ENCODE peak calls at places on chromosomes 3 and 15, in four cellular contexts. J is GM12878, C is HepG2, A is K562. R is an unnamed sample.

GRCh38 chr3:99319961-99320360 is 318.4 kb upstream of the COL8A1 start:
- DNase-seq in J (no peak), C (no peak), A (no peak), R (no peak)

GRCh38 chr3:39808467-39809180 is 785 bp upstream of the MYRIP start:
- DNase-seq in J (no peak), C (peak), A (no peak), R (no peak)

GRCh38 chr15:43912991-43913927 is 86.5 kb downstream of the WDR76 start:
- DNase-seq in J (no peak), C (peak), A (no peak), R (peak)

GRCh38 chr3:187976361-187976900 is 177.5 kb upstream of the LPP start:
- DNase-seq in J (no peak), C (no peak), A (no peak), R (no peak)

GRCh38 chr3:111151438-111151837 is 79.8 kb downstream of the NECTIN3 start:
- DNase-seq in J (no peak), C (peak), A (no peak), R (no peak)

GRCh38 chr3:53044371-53045106 is 1.3 kb downstream of the SFMBT1 start:
- DNase-seq in J (no peak), C (no peak), A (no peak), R (peak)

GRCh38 chr3:122415104-122415744 is 638 bp downstream of the WDR5B start:
- DNase-seq in J (peak), C (peak), A (peak), R (peak)

GRCh38 chr3:171183042-171183441 is 156.5 kb upstream of the SLC2A2 start:
- DNase-seq in J (no peak), C (peak), A (peak), R (peak)

GRCh38 chr15:79970921-79971434 is at the start of gene BCL2A1:
- DNase-seq in J (peak), C (no peak), A (no peak), R (peak)

GRCh38 chr3:151003024-151003771 is 30.7 kb upstream of the CLRN1 start:
- DNase-seq in J (no peak), C (peak), A (no peak), R (no peak)

GRCh38 chr3:154765241-154765640 is 314.9 kb upstream of the MME start:
- DNase-seq in J (no peak), C (no peak), A (no peak), R (no peak)

GRCh38 chr15:89662893-89663673 is 7.8 kb upstream of the KIF7 start:
- DNase-seq in J (no peak), C (no peak), A (no peak), R (no peak)

GRCh38 chr3:186605561-186606545 is 7.0 kb upstream of the AHSG start:
- DNase-seq in J (no peak), C (peak), A (no peak), R (no peak)

GRCh38 chr3:46959169-46959515 is 17.4 kb downstream of the CCDC12 start:
- DNase-seq in J (no peak), C (no peak), A (no peak), R (no peak)

GRCh38 chr15:101176625-101177024 is 75.2 kb downstream of the CHSY1 start:
- DNase-seq in J (no peak), C (peak), A (no peak), R (peak)

GRCh38 chr3:78918361-78919020 is 849.3 kb downstream of the ROBO1 start:
- DNase-seq in J (peak), C (no peak), A (no peak), R (no peak)

GRCh38 chr15:85706779-85707518 is 87.8 kb downstream of the KLHL25 start:
- DNase-seq in J (peak), C (no peak), A (no peak), R (no peak)

GRCh38 chr3:156787926-156788663 is 38.1 kb upstream of the LEKR1 start:
- DNase-seq in J (no peak), C (no peak), A (peak), R (peak)

GRCh38 chr15:70062321-70062956 is 35.3 kb downstream of the TLE3 start:
- DNase-seq in J (no peak), C (no peak), A (no peak), R (no peak)

GRCh38 chr3:49841806-49842205 is 14.6 kb downstream of the TRAIP start:
- DNase-seq in J (no peak), C (no peak), A (no peak), R (no peak)

GRCh38 chr15:75731248-75732100 is 18.8 kb upstream of the CSPG4 start:
- DNase-seq in J (no peak), C (no peak), A (no peak), R (no peak)

GRCh38 chr3:10142707-10143560 is 1.4 kb downstream of the VHL start:
- DNase-seq in J (no peak), C (no peak), A (peak), R (peak)

GRCh38 chr3:157093096-157093495 is 66.9 kb downstream of the CCNL1 start:
- DNase-seq in J (peak), C (no peak), A (no peak), R (no peak)

GRCh38 chr3:78258798-78259197 is 1218.9 kb downstream of the ROBO2 start:
- DNase-seq in J (no peak), C (no peak), A (no peak), R (no peak)

GRCh38 chr3:4334548-4334947 is 31.4 kb downstream of the SETMAR start:
- DNase-seq in J (no peak), C (no peak), A (no peak), R (no peak)

GRCh38 chr3:16513141-16514020 is at the start of gene RFTN1:
- DNase-seq in J (no peak), C (no peak), A (no peak), R (no peak)

GRCh38 chr15:68644996-68645395 is 66.2 kb downstream of the CORO2B start:
- DNase-seq in J (no peak), C (no peak), A (no peak), R (no peak)

GRCh38 chr3:65351753-65352152 is 664.0 kb upstream of the ADAMTS9 start:
- DNase-seq in J (no peak), C (no peak), A (no peak), R (no peak)

GRCh38 chr15:66515901-66516322 is 10.8 kb downstream of the ZWILCH start:
- DNase-seq in J (no peak), C (no peak), A (no peak), R (no peak)

GRCh38 chr3:142853270-142854163 is 35.4 kb downstream of the PCOLCE2 start:
- DNase-seq in J (no peak), C (peak), A (no peak), R (peak)

GRCh38 chr15:40051616-40052415 is 12.8 kb upstream of the SRP14 start:
- DNase-seq in J (no peak), C (no peak), A (no peak), R (no peak)

DNA sequence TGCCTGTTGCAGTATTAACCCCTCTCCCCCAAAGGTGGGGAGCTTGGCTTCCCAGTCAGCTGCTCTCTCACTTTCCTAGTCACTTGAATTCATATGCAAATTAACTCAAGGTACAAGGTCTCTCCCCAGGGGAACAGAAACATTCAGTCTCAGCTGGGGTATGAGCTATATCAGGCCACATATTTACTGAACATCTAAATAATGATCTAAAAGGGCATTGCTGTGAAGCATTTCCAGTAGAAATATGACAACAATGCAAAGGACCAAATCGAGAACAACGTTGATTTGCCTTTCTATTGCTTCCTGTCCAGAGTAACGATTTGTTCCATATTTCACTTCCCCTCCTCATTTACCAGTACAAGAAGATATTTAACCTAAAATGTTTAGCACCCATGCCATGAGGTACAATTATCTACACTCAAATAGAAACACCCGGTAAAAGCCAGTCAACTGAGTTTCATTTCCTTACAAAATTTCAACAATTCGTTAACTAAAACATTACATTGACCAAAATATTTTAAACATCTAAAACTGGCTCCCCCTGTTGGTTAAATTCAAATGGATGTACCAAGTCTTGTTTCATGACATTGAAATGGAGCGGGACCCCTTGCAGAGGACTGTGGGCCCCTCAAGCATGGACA is 36.5 kb upstream of the KLHL6 start:
- DNase-seq in J (peak), C (no peak), A (peak), R (no peak)
- TF ChIP-seq POLR2AphosphoS2 in J (no peak), C (no peak), A (no peak), R (no peak)

DNA sequence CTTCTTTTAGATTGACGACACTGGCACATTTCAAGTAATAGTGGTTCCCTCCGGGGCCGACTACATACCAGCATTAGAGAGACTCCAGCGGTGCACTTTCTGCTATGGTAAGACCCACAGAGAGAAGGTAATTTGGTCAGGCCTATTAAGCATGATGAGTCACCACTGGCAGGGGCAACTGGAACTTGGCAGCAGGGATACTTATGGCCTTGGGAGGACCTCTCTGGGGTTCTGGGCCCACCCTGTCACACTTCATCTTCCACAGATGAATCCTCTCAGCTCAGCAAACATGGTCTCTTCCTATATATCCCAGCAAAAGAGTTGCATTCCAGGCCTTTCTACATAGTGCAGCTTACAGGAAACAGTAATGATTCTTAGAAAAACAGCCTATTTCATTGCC is 88.0 kb downstream of the PIK3R4 start:
- DNase-seq in J (no peak), C (no peak), A (no peak), R (no peak)
- TF ChIP-seq MAX in J (no peak), C (no peak), A (no peak), R (no peak)

GRCh38 chr3:69214241-69214640 is 91.8 kb upstream of the LMOD3 start:
- DNase-seq in J (no peak), C (no peak), A (no peak), R (no peak)
- TF ChIP-seq POLR2AphosphoS2 in J (no peak), C (no peak), A (no peak), R (no peak)

DNA sequence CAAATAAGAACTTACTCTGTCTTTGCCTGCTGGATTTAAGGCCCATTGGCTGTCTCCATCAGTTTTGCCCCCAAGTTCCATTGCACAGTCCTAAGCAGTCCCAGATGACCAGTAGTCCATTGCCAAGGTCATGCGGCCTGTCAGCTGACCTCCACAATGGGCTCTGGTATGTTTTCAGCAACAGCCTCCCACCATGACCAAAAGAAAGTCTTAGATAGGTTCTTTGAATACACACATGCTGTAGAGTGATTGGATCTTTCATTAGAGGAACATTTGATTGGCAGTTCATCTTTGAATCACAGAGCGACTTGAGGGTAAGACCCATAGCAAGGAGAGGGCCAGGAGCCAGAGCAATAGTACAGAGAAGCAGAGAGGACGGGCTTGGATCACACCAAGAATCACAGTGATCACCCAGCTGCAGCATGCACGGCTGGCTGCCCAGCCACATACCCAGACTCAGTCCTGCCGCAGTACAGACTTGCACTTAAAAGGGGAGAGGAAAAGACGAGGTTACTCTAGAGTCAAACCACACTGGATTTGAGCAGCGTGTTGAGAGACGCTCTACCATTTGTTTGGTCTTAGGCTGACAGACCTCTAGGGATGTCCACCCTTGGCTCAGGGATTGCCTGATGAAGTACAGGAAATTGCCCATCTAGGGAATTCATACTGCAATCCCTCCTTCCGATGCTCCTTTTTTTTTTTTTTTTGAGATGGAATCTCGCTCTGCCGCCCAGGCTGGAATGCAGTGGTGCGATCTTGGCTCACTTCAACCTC is 50.4 kb downstream of the APH1B start:
- DNase-seq in J (no peak), C (no peak), A (no peak), R (no peak)
- TF ChIP-seq MAX in J (no peak), C (no peak), A (no peak), R (no peak)

DNA sequence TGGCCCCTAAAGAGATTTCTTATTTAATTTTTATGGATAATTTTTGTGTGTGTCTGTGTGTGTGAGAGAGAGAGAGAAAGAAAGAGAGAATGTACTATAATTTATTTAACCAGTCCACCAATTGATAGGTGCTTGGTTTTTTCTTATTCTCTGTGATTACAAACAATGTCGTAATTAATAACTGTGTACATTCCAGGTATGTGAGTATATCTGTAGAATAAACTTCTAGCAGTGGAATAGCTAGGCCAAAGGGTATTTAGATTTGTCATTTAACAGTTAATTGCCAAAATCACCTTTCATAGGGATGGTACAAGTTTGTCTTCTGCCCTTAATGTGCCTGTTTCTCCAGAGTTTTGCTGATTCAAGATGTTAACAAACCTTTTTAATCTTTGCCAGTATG is 35.3 kb downstream of the FOXL2 start:
- DNase-seq in J (no peak), C (no peak), A (no peak), R (no peak)
- TF ChIP-seq POLR2AphosphoS2 in J (no peak), C (no peak), A (no peak), R (no peak)

R was measured in A549.